ENCODE peak calls at places on chromosomes 4 and X, in eight cellular contexts. D is fibroblast of lung; X is left ventricle myocardium inferior; L is astrocyte; A is CD8-positive, alpha-beta memory T cell; F is cardiac muscle cell; C is GM23338; O is ovary. U is an unnamed sample. For H3K27me3, the result is how much of the 10 kb centered on the place peaks cover.

GRCh38 chrX:2479420-2479780 is 21.4 kb downstream of the DHRSX start:
- DNase-seq in X (no peak), F (no peak), C (peak), D (no peak), O (peak), A (no peak), L (no peak), U (no peak)

GRCh38 chr4:86950835-86951525 is 16.2 kb downstream of the AFF1 start:
- DNase-seq in X (no peak), A (no peak), L (no peak), F (no peak), D (no peak), C (peak), O (no peak), U (no peak)

GRCh38 chrX:32447640-32448039 is 763.7 kb downstream of the DMD start:
- DNase-seq in F (no peak), D (no peak), O (no peak), X (no peak), C (no peak), A (no peak), L (no peak), U (no peak)

GRCh38 chr4:374298-375160 is 36.9 kb downstream of the ZNF141 start:
- DNase-seq in O (no peak), D (peak), L (no peak), A (no peak), C (no peak), X (no peak), F (no peak), U (no peak)

GRCh38 chrX:46653482-46653881 is 79.9 kb downstream of the CHST7 start:
- DNase-seq in A (no peak), L (no peak), F (peak), C (peak), X (no peak), O (no peak), D (peak), U (no peak)

GRCh38 chrX:5113128-5113527 is 1115.5 kb downstream of the NLGN4X start:
- DNase-seq in F (no peak), X (no peak), C (peak), O (no peak), A (no peak), L (no peak), D (no peak), U (no peak)

GRCh38 chrX:19566359-19567141 is 51.2 kb upstream of the MAP3K15 start:
- DNase-seq in O (no peak), X (no peak), C (peak), F (peak), L (peak), A (peak), D (peak), U (no peak)

GRCh38 chrX:49282647-49283011 is 13.0 kb downstream of the PPP1R3F start:
- DNase-seq in O (peak), C (peak), D (peak), X (no peak), L (peak), A (no peak), F (peak), U (no peak)

GRCh38 chrX:2594491-2594890 is 93.7 kb upstream of the DHRSX start:
- DNase-seq in D (no peak), X (no peak), F (no peak), L (no peak), A (no peak), O (no peak), C (no peak), U (no peak)

GRCh38 chrX:125291124-125291523 is 28.5 kb upstream of the TEX13C start:
- DNase-seq in X (no peak), L (no peak), A (no peak), C (no peak), O (no peak), F (no peak), D (no peak), U (no peak)

GRCh38 chr4:138577145-138577544 is 335.0 kb upstream of the SLC7A11 start:
- DNase-seq in A (no peak), X (no peak), F (no peak), L (no peak), O (no peak), D (no peak), C (no peak), U (no peak)

GRCh38 chr4:2354127-2354526 is 64.3 kb downstream of the ZFYVE28 start:
- DNase-seq in L (no peak), D (peak), A (peak), X (no peak), O (no peak), C (peak), F (peak), U (no peak)

GRCh38 chr4:80188457-80188800 is 8.9 kb upstream of the PRDM8 start:
- DNase-seq in F (no peak), X (no peak), D (no peak), O (no peak), L (no peak), C (peak), A (no peak), U (no peak)
- H3K27me3 ChIP-seq in F (half or more), X (half or more), D (under half), O (under half), L (half or more), C (half or more), A (under half), U (under half)

GRCh38 chrX:109274806-109275205 is 207.1 kb downstream of the GUCY2F start:
- DNase-seq in O (no peak), L (no peak), A (no peak), D (no peak), F (no peak), C (no peak), X (no peak), U (no peak)
- H3K27me3 ChIP-seq in O (under half), L (under half), A (under half), D (under half), F (under half), C (under half), X (under half), U (under half)

GRCh38 chrX:104270212-104270611 is 15.5 kb upstream of the ESX1 start:
- DNase-seq in L (no peak), A (no peak), X (no peak), C (peak), O (no peak), D (no peak), F (no peak), U (no peak)
- H3K27me3 ChIP-seq in L (under half), A (under half), X (under half), C (under half), O (under half), D (under half), F (half or more), U (under half)

DNA sequence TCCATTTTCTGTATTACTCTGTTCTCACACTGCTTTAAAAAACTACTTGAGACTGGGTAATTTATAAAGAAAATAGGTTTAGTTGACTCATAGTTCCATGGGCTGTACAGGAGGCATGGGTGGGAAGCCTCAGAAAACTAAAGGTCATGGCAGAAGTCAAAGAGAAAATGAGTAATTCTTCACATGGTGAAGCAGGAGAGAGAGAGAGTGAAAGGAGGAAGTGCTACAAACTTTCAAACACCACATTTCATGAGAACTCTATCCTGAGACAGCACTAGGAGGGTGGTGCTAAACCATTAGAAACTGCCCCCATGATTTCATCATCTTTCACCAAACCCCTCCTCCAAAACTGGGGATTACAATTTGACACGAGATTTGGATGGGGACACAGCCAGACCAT is 108.0 kb upstream of the PBDC1 start:
- DNase-seq in D (no peak), X (no peak), O (no peak), C (no peak), L (no peak), F (no peak), A (no peak), U (no peak)
- H3K27me3 ChIP-seq in D (under half), X (under half), O (under half), C (under half), L (under half), F (under half), A (under half), U (under half)

GRCh38 chrX:107721966-107722707 is 53.5 kb downstream of the TSC22D3 start:
- DNase-seq in D (no peak), C (no peak), X (no peak), O (no peak), F (no peak), A (no peak), L (no peak), U (no peak)
- H3K27me3 ChIP-seq in D (under half), C (under half), X (under half), O (under half), F (under half), A (under half), L (under half), U (under half)

GRCh38 chrX:10617186-10617963 is 3.0 kb downstream of the MID1 start:
- DNase-seq in F (no peak), A (no peak), L (no peak), O (no peak), D (no peak), X (no peak), C (peak), U (no peak)
- H3K27me3 ChIP-seq in F (under half), A (under half), L (under half), O (under half), D (under half), X (under half), C (under half), U (under half)

GRCh38 chrX:120304241-120304640 is 7.0 kb downstream of the TMEM255A start:
- DNase-seq in L (no peak), C (no peak), O (no peak), F (no peak), X (no peak), A (no peak), D (no peak), U (no peak)
- H3K27me3 ChIP-seq in L (under half), C (half or more), O (under half), F (under half), X (under half), A (under half), D (under half), U (under half)

U was measured in MG63.